ENCODE peak calls at places on chromosomes 5 and 9, in four cellular contexts. R is CD8-positive, alpha-beta memory T cell; F is heart right ventricle; N is SJSA1. A is an unnamed sample.
A peak's percentile ranks its signal among the peaks of the same experiment; 100 is the strongest.

GRCh38 chr9:65403721-65404120 is 118.7 kb upstream of the FOXD4L5 start:
- DNase-seq in R (no peak), N (no peak), F (no peak), A (no peak)

GRCh38 chr5:122615832-122616231 is 159.0 kb upstream of the SNX2 start:
- DNase-seq in N (no peak), R (no peak), F (no peak), A (no peak)

GRCh38 chr5:112186401-112186990 is 232.6 kb downstream of the EPB41L4A start:
- DNase-seq in N (peak; percentile 22), F (no peak), R (no peak), A (no peak)

GRCh38 chr5:176673651-176674583 is 26.6 kb downstream of the TSPAN17 start:
- DNase-seq in F (no peak), N (no peak), R (no peak), A (no peak)

GRCh38 chr5:80103375-80103774 is 68.2 kb downstream of the THBS4 start:
- DNase-seq in F (no peak), R (no peak), N (no peak), A (no peak)

GRCh38 chr5:145362261-145362660 is 472.9 kb downstream of the PRELID2 start:
- DNase-seq in N (peak; percentile 90), R (no peak), F (no peak), A (no peak)

GRCh38 chr9:125649826-125650225 is 57.2 kb downstream of the MAPKAP1 start:
- DNase-seq in F (no peak), R (no peak), N (no peak), A (no peak)

GRCh38 chr5:38023353-38023752 is 183.5 kb upstream of the GDNF start:
- DNase-seq in F (no peak), N (no peak), R (no peak), A (no peak)

GRCh38 chr9:122822056-122822455 is 6.3 kb downstream of the PDCL start:
- DNase-seq in R (no peak), N (no peak), F (no peak), A (no peak)

GRCh38 chr5:143541943-143542797 is 138.7 kb upstream of the NR3C1 start:
- DNase-seq in N (no peak), F (no peak), R (no peak), A (no peak)

GRCh38 chr5:58761418-58761817 is 178.5 kb downstream of the RAB3C start:
- DNase-seq in N (no peak), R (no peak), F (no peak), A (no peak)

GRCh38 chr9:98409637-98410173 is 154.3 kb upstream of the TBC1D2 start:
- DNase-seq in F (no peak), R (no peak), N (no peak), A (no peak)

GRCh38 chr9:130313103-130313858 is 47.7 kb downstream of the HMCN2 start:
- DNase-seq in R (no peak), F (no peak), N (no peak), A (no peak)

GRCh38 chr5:161863259-161863658 is 15.3 kb downstream of the GABRA1 start:
- DNase-seq in R (no peak), N (no peak), F (no peak), A (no peak)

GRCh38 chr9:126149661-126150060 is 177.0 kb upstream of the MVB12B start:
- DNase-seq in N (no peak), R (no peak), F (no peak), A (no peak)

GRCh38 chr9:116979461-116979860 is 292.4 kb downstream of the TRIM32 start:
- DNase-seq in F (no peak), R (no peak), N (no peak), A (no peak)

GRCh38 chr5:171137768-171138540 is 171.1 kb upstream of the TLX3 start:
- DNase-seq in R (no peak), N (peak; percentile 31), F (no peak), A (no peak)

GRCh38 chr9:69421908-69422801 is 97.1 kb downstream of the ENTREP1 start:
- DNase-seq in N (peak; percentile 57), F (peak; percentile 67), R (peak; percentile 29), A (peak; percentile 46)

GRCh38 chr5:173890195-173890951 is 2.2 kb downstream of the CPEB4 start:
- DNase-seq in F (peak; percentile 42), R (no peak), N (peak; percentile 52), A (peak; percentile 76)

GRCh38 chr9:111627260-111627963 is 3.7 kb upstream of the DNAJC25 start:
- DNase-seq in N (no peak), F (no peak), R (no peak), A (no peak)

GRCh38 chr5:137315534-137316345 is 183.4 kb downstream of the SPOCK1 start:
- DNase-seq in R (no peak), F (no peak), N (no peak), A (no peak)

GRCh38 chr9:84387821-84388220 is 47.3 kb upstream of the SLC28A3 start:
- DNase-seq in N (no peak), F (no peak), R (no peak), A (no peak)

GRCh38 chr5:116300016-116300601 is 215.3 kb downstream of the COMMD10 start:
- DNase-seq in R (no peak), N (no peak), F (no peak), A (no peak)

GRCh38 chr9:111997831-111998230 is 101.2 kb downstream of the UGCG start:
- DNase-seq in R (no peak), F (no peak), N (no peak), A (no peak)

DNA sequence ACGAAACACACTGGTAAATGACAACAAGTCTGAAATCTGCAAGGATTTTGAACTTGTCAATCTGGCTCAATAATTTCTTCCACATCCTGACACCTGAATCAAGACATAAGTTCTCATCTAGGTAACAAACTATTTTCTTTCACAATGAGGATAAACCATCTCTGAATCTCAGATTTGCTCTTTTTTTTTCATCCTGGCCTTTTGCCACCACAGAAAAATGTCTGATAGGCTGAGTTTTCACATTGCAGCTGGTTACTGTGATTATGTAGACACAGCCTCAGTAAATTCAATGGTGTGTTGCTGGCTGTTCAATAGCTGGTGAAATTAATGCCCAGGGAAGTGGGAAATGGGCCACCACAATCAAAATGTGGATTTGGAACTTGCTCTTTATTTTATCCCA is 2.8 kb upstream of the ADRA1B start:
- DNase-seq in N (no peak), F (no peak), R (no peak), A (no peak)
- H3K27ac ChIP-seq in N (peak overlapping the region; percentile 81), F (no peak overlapping the region), R (no peak overlapping the region), A (no peak overlapping the region)

DNA sequence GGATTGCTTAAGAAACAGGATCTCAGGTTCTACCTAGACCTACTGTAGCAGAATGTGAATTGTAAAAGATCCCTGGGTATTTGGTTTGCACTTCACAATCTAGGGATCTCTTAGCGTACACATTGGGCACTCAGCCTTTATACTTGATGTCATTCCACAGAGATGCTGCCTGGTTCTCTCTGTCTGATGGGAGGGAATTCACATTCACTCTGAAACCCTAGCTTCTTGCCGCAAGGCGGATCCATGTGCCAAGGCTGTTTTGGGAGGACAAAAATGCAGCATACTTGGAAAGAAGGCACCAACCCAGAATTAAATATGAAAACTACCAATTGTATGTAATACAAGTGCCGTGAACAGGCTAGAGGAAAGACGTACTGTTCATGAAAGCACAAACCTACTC is 323.0 kb downstream of the EBF1 start:
- DNase-seq in R (no peak), N (no peak), F (no peak), A (no peak)
- H3K27ac ChIP-seq in R (no peak overlapping the region), N (no peak overlapping the region), F (peak overlapping the region; percentile 51), A (peak overlapping the region; percentile 65)

DNA sequence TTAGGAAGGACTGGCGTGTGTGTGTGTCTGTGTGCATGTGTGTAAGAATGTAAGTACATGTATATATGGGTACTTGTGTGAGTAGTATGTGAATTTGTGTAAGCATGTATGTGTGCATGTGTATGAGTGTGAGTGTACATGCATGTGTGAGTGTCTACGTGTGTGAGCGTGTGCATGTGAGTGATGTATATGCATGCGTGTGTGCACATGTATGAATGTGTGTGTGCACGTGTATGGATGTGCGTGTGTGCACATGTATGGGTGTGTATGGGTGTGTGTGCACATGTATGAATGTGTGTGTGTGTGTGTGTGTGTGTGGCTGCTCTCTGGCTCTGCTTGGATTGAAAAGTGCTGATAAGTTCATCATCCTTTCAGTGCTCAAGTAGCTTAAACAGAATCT is 154.5 kb downstream of the TENT4A start:
- DNase-seq in F (no peak), R (no peak), N (no peak), A (no peak)
- H3K27ac ChIP-seq in F (no peak overlapping the region), R (no peak overlapping the region), N (no peak overlapping the region), A (no peak overlapping the region)

GRCh38 chr5:169735913-169736312 is 98.8 kb downstream of the DOCK2 start:
- DNase-seq in N (no peak), R (no peak), F (no peak), A (no peak)
- H3K27ac ChIP-seq in N (no peak overlapping the region), R (no peak overlapping the region), F (no peak overlapping the region), A (no peak overlapping the region)

GRCh38 chr5:81189875-81190467 is 43.2 kb upstream of the CKMT2 start:
- DNase-seq in F (peak; percentile 11), N (no peak), R (no peak), A (no peak)

GRCh38 chr5:81192351-81192750 is 40.8 kb upstream of the CKMT2 start:
- DNase-seq in F (no peak), N (no peak), R (no peak), A (no peak)

GRCh38 chr5:81187885-81188284 is 45.2 kb upstream of the CKMT2 start:
- DNase-seq in N (no peak), F (peak; percentile 65), R (no peak), A (no peak)

GRCh38 chr5:81191726-81192125 is 41.4 kb upstream of the CKMT2 start:
- DNase-seq in R (no peak), F (no peak), N (no peak), A (no peak)

DNA sequence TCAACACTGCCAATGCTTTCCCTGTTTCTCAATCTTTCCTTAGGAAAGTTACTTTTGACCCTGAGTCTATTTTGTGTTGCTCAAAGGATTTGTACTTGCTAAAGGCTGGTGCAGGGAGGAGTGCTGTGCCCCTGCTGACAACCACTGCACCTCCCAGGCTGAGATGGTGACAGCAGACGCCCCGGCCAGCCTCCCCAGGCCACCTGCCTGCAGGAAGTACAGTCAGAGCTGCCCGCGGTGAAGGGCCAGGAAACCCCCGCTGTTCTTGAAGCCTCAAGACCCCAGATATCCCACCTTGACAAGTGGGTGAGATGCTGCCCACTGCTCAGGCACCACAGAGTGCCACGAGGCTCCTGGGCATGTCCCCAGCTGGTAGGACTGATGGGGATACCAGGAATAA is 44.2 kb upstream of the CKMT2 start:
- DNase-seq in R (no peak), N (no peak), F (no peak), A (no peak)
- H3K27ac ChIP-seq in R (no peak overlapping the region), N (no peak overlapping the region), F (no peak overlapping the region), A (no peak overlapping the region)

GRCh38 chr9:70530716-70531115 is 116.3 kb upstream of the KLF9 start:
- DNase-seq in R (no peak), N (no peak), F (no peak), A (no peak)
- H3K27ac ChIP-seq in R (no peak overlapping the region), N (no peak overlapping the region), F (no peak overlapping the region), A (no peak overlapping the region)

GRCh38 chr5:78811121-78811832 is 162.7 kb upstream of the LHFPL2 start:
- DNase-seq in F (no peak), R (no peak), N (peak; percentile 56), A (no peak)

GRCh38 chr5:78810098-78810497 is 161.5 kb upstream of the LHFPL2 start:
- DNase-seq in N (no peak), R (no peak), F (no peak), A (no peak)

GRCh38 chr5:78816143-78816765 is 167.7 kb upstream of the LHFPL2 start:
- DNase-seq in R (no peak), F (no peak), N (no peak), A (no peak)

GRCh38 chr5:78813286-78813685 is 164.7 kb upstream of the LHFPL2 start:
- DNase-seq in F (no peak), R (no peak), N (no peak), A (no peak)

GRCh38 chr5:78813906-78814518 is 165.4 kb upstream of the LHFPL2 start:
- DNase-seq in R (no peak), N (no peak), F (no peak), A (no peak)
- H3K27ac ChIP-seq in R (no peak overlapping the region), N (no peak overlapping the region), F (no peak overlapping the region), A (no peak overlapping the region)

A was measured in caudate nucleus.